ENCODE peak calls at places on chromosomes 2 and 18, in four cellular contexts. U, V, W and Q are unnamed samples.

GRCh38 chr2:102442967-102443828 is 20.2 kb downstream of the IL18RAP start:
- DNase-seq in U (peak; percentile 50), V (peak; percentile 12), W (no peak), Q (peak; percentile 59)

GRCh38 chr2:135603543-135603942 is 72.3 kb downstream of the R3HDM1 start:
- DNase-seq in U (no peak), V (no peak), W (no peak), Q (no peak)

GRCh38 chr18:3453540-3454364 is 3.8 kb downstream of the TGIF1 start:
- DNase-seq in U (peak; percentile 91), V (no peak), W (no peak), Q (peak; percentile 98)

GRCh38 chr2:201021914-201022313 is 49.6 kb downstream of the HYCC2 start:
- DNase-seq in U (peak; percentile 10), V (no peak), W (no peak), Q (peak; percentile 25)

GRCh38 chr2:240351088-240351741 is 84.2 kb upstream of the GPC1 start:
- DNase-seq in U (peak; percentile 45), V (no peak), W (no peak), Q (no peak)

GRCh38 chr2:212646698-212647097 is 108.1 kb upstream of the ERBB4 start:
- DNase-seq in U (peak; percentile 70), V (no peak), W (no peak), Q (peak; percentile 78)

GRCh38 chr18:51030537-51031258 is 685 bp downstream of the SMAD4 start:
- DNase-seq in U (peak; percentile 36), V (peak; percentile 66), W (peak; percentile 47), Q (peak; percentile 65)

GRCh38 chr18:8548186-8548585 is 61.1 kb upstream of the RAB12 start:
- DNase-seq in U (peak; percentile 96), V (no peak), W (no peak), Q (no peak)

GRCh38 chr18:30288662-30289414 is 753.7 kb downstream of the DSC3 start:
- DNase-seq in U (no peak), V (no peak), W (no peak), Q (no peak)

GRCh38 chr2:61670591-61671503 is 132.7 kb upstream of the XPO1 start:
- DNase-seq in U (peak; percentile 57), V (no peak), W (no peak), Q (peak; percentile 87)

GRCh38 chr2:156332452-156333273 is at the start of gene NR4A2:
- DNase-seq in U (peak; percentile 76), V (peak; percentile 86), W (peak; percentile 80), Q (peak; percentile 94)

GRCh38 chr2:229160180-229160579 is 110.9 kb downstream of the PID1 start:
- DNase-seq in U (peak; percentile 40), V (no peak), W (no peak), Q (no peak)

GRCh38 chr2:232984451-232985207 is 28.4 kb downstream of the NGEF start:
- DNase-seq in U (no peak), V (no peak), W (no peak), Q (no peak)

GRCh38 chr2:134169788-134170187 is 84.1 kb upstream of the MGAT5 start:
- DNase-seq in U (no peak), V (no peak), W (peak; percentile 19), Q (no peak)

GRCh38 chr2:240926516-240927389 is 20.6 kb downstream of the CROCC2 start:
- DNase-seq in U (peak; percentile 46), V (no peak), W (no peak), Q (no peak)

GRCh38 chr2:190051223-190051622 is 11.3 kb downstream of the MSTN start:
- DNase-seq in U (no peak), V (no peak), W (no peak), Q (no peak)

GRCh38 chr2:152488075-152488474 is 153.1 kb downstream of the FMNL2 start:
- DNase-seq in U (peak; percentile 40), V (no peak), W (no peak), Q (no peak)